ENCODE peak calls at places on chromosomes 2 and 18, in eight cellular contexts. Y is small intestine; E is A549; J is lower lobe of right lung; T is endodermal cell; W is Peyer's patch; G is effector memory CD4-positive, alpha-beta T cell; K is pancreas. Z is an unnamed sample.

GRCh38 chr2:23413641-23414040 is 28.7 kb downstream of the KLHL29 start:
- DNase-seq in W (no peak), Y (no peak), G (no peak), K (no peak), J (no peak), T (no peak), E (no peak), Z (no peak)

GRCh38 chr2:128714861-128715312 is 396.2 kb upstream of the HS6ST1 start:
- DNase-seq in W (no peak), E (no peak), G (no peak), J (no peak), K (no peak), Y (no peak), T (peak; percentile 75), Z (no peak)

GRCh38 chr2:174125151-174125550 is 123.2 kb downstream of the OLA1 start:
- DNase-seq in G (no peak), K (no peak), T (no peak), E (no peak), W (no peak), J (no peak), Y (no peak), Z (no peak)

GRCh38 chr18:63832470-63832869 is 55.0 kb upstream of the SERPINB2 start:
- DNase-seq in K (no peak), J (no peak), Y (no peak), E (no peak), T (no peak), G (no peak), W (no peak), Z (no peak)

GRCh38 chr2:215693269-215693998 is 257.6 kb upstream of the FN1 start:
- DNase-seq in W (no peak), E (peak; percentile 45), G (no peak), Y (no peak), J (no peak), K (no peak), T (no peak), Z (no peak)

GRCh38 chr2:162261032-162261945 is 18.0 kb upstream of the FAP start:
- DNase-seq in E (no peak), G (no peak), Y (peak; percentile 2), W (no peak), T (no peak), K (peak; percentile 31), J (peak; percentile 76), Z (peak; percentile 53)

GRCh38 chr2:39845460-39846146 is 66.5 kb upstream of the THUMPD2 start:
- DNase-seq in Y (no peak), G (no peak), K (no peak), W (no peak), J (no peak), T (no peak), E (no peak), Z (no peak)

GRCh38 chr2:12879649-12880048 is 162.9 kb downstream of the TRIB2 start:
- DNase-seq in J (no peak), G (no peak), Y (no peak), K (no peak), W (no peak), E (no peak), T (no peak), Z (no peak)

GRCh38 chr2:149579972-149580882 is 7.3 kb downstream of the MMADHC start:
- DNase-seq in K (no peak), W (no peak), T (no peak), E (no peak), G (no peak), Y (no peak), J (no peak), Z (no peak)

GRCh38 chr2:204545861-204546773 is 842 bp downstream of the PARD3B start:
- DNase-seq in Y (peak; percentile 87), W (peak; percentile 71), J (peak; percentile 58), E (no peak), T (peak; percentile 77), K (peak; percentile 45), G (no peak), Z (peak; percentile 49)

GRCh38 chr18:62445386-62445917 is 77.4 kb upstream of the ZCCHC2 start:
- DNase-seq in J (no peak), K (no peak), T (no peak), Y (no peak), E (no peak), W (no peak), G (no peak), Z (no peak)

GRCh38 chr2:938181-939005 is 12.3 kb upstream of the SNTG2 start:
- DNase-seq in Y (no peak), T (peak; percentile 36), K (no peak), J (no peak), G (no peak), E (no peak), W (no peak), Z (no peak)

GRCh38 chr2:47315490-47315889 is 87.5 kb upstream of the MSH2 start:
- DNase-seq in W (no peak), G (no peak), K (no peak), J (no peak), T (no peak), Y (peak; percentile 84), E (no peak), Z (no peak)

GRCh38 chr18:67300498-67300897 is 216.0 kb downstream of the DSEL start:
- DNase-seq in G (no peak), K (no peak), J (no peak), W (no peak), T (no peak), Y (no peak), E (peak; percentile 9), Z (no peak)

GRCh38 chr2:183671233-183671632 is 547.0 kb downstream of the NUP35 start:
- DNase-seq in E (no peak), T (no peak), J (no peak), G (no peak), K (no peak), W (no peak), Y (no peak), Z (no peak)

GRCh38 chr18:1361931-1362330 is 457.3 kb downstream of the ADCYAP1 start:
- DNase-seq in E (no peak), Y (no peak), K (no peak), W (no peak), T (no peak), J (no peak), G (no peak), Z (no peak)

GRCh38 chr2:190882327-190882766 is 1.7 kb downstream of the GLS start:
- DNase-seq in T (no peak), K (no peak), Y (no peak), J (no peak), E (no peak), G (no peak), W (no peak), Z (no peak)

GRCh38 chr18:55485666-55486065 is 102.3 kb downstream of the TCF4 start:
- DNase-seq in W (no peak), G (no peak), T (no peak), E (no peak), Y (no peak), J (no peak), K (no peak), Z (no peak)

GRCh38 chr2:36704475-36705150 is 8.1 kb downstream of the VIT start:
- DNase-seq in T (no peak), G (no peak), E (no peak), W (no peak), Y (no peak), K (no peak), J (no peak), Z (no peak)

GRCh38 chr18:644395-645004 is 13.0 kb upstream of the TYMS start:
- DNase-seq in T (no peak), J (no peak), E (no peak), W (no peak), Y (no peak), G (no peak), K (no peak), Z (no peak)

GRCh38 chr2:217913415-217913814 is 89.4 kb downstream of the TNS1 start:
- DNase-seq in E (no peak), T (no peak), K (no peak), W (no peak), J (no peak), G (no peak), Y (no peak), Z (no peak)
- H3K4me1 ChIP-seq in E (peaks cover 54% of the 10 kb centered on the region), T (no peaks in the 10 kb centered on the region), K (peaks cover 44% of the 10 kb centered on the region), W (no peaks in the 10 kb centered on the region), J (peaks cover 99% of the 10 kb centered on the region), G (no peaks in the 10 kb centered on the region), Y (no peaks in the 10 kb centered on the region), Z (peaks cover 27% of the 10 kb centered on the region)

DNA sequence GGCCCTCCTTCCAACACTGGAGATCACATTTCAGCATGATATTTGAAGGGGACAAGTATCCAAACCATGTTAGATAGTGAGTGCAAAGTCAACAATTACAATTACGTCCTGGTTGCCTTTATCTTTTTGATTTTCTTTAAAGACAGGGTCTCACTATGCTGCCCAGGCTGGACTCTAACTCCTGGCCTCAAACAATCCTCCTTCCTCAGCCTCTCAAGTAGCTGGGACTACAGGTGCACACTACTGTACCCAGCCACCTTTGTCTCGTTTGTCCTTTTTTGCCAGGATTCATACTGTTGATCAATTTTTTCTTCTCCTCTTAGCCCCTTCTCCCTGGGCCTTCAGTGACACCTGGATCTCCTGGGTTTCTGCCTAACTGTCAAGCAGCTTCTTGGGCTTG is 240.5 kb upstream of the FANCL start:
- DNase-seq in K (no peak), W (no peak), J (no peak), T (no peak), Y (no peak), E (no peak), G (no peak), Z (no peak)
- H3K27ac ChIP-seq in K (no peak overlapping the region), W (no peak overlapping the region), J (no peak overlapping the region), T (no peak overlapping the region), Y (no peak overlapping the region), E (no peak overlapping the region), G (no peak overlapping the region), Z (no peak overlapping the region)

DNA sequence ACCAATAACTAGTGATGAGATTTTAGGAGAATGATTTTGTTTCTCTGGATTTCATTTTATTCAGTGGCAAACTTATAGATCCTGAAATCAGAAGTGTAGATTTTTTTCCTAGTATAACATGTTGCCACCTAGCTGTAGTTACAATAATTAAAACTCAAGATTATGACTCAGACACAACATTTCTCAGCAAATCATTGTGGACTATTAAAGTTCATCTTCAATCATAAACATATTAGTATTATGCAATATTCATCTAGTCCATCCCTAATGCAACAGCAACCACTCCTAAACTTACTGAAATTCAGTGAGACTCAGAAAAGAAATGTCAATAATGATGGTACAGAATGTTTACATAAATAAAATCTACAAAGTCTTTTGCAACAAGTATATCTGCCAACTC is 51.3 kb downstream of the USP34 start:
- DNase-seq in J (no peak), T (no peak), E (no peak), W (no peak), K (no peak), Y (peak; percentile 27), G (no peak), Z (no peak)
- H3K4me1 ChIP-seq in J (peaks cover 51% of the 10 kb centered on the region), T (no peaks in the 10 kb centered on the region), E (peaks cover 60% of the 10 kb centered on the region), W (peaks cover 13% of the 10 kb centered on the region), K (peaks cover 19% of the 10 kb centered on the region), Y (no peaks in the 10 kb centered on the region), G (peaks cover 10% of the 10 kb centered on the region), Z (no peaks in the 10 kb centered on the region)

GRCh38 chr2:120833127-120833675 is 97.5 kb downstream of the GLI2 start:
- DNase-seq in K (no peak), E (no peak), Y (no peak), T (no peak), J (peak; percentile 21), G (no peak), W (peak; percentile 20), Z (no peak)
- H3K27ac ChIP-seq in K (no peak overlapping the region), E (no peak overlapping the region), Y (no peak overlapping the region), T (no peak overlapping the region), J (no peak overlapping the region), G (no peak overlapping the region), W (no peak overlapping the region), Z (no peak overlapping the region)

GRCh38 chr2:212033888-212034287 is 504.7 kb downstream of the ERBB4 start:
- DNase-seq in G (no peak), Y (no peak), T (no peak), K (no peak), E (no peak), J (no peak), W (no peak), Z (no peak)
- H3K4me1 ChIP-seq in G (no peaks in the 10 kb centered on the region), Y (no peaks in the 10 kb centered on the region), T (no peaks in the 10 kb centered on the region), K (no peaks in the 10 kb centered on the region), E (no peaks in the 10 kb centered on the region), J (no peaks in the 10 kb centered on the region), W (no peaks in the 10 kb centered on the region), Z (no peaks in the 10 kb centered on the region)